ENCODE peak calls at places on chromosomes 13 and 19, in eight cellular contexts. Z is aorta, K is upper lobe of right lung, E is fibroblast of lung, B is heart right ventricle, Q is neuronal stem cell, T is left ventricle myocardium inferior, A is astrocyte. V is an unnamed sample. For H3K36me3, the result is how much of the 10 kb centered on the place peaks cover.

GRCh38 chr13:114077121-114077937 is 55.1 kb downstream of the RASA3 start:
- DNase-seq in Z (no peak), K (peak), E (no peak), B (no peak), Q (no peak), T (no peak), A (no peak), V (peak)

GRCh38 chr19:3275583-3276340 is 51.3 kb downstream of the CELF5 start:
- DNase-seq in Z (peak), K (peak), E (peak), B (peak), Q (peak), T (peak), A (peak), V (peak)

GRCh38 chr13:39197645-39198007 is 159.4 kb downstream of the NHLRC3 start:
- DNase-seq in Z (no peak), K (no peak), E (no peak), B (no peak), Q (no peak), T (no peak), A (no peak), V (no peak)

GRCh38 chr19:16571689-16572331 is 405 bp downstream of the SLC35E1 start:
- DNase-seq in Z (no peak), K (no peak), E (peak), B (no peak), Q (peak), T (no peak), A (no peak), V (peak)

GRCh38 chr13:28622286-28622685 is 36.6 kb upstream of the POMP start:
- DNase-seq in Z (no peak), K (peak), E (no peak), B (peak), Q (no peak), T (peak), A (no peak), V (no peak)

GRCh38 chr19:44747739-44748425 is 626 bp upstream of the BCL3 start:
- DNase-seq in Z (peak), K (peak), E (peak), B (peak), Q (no peak), T (peak), A (peak), V (peak)

GRCh38 chr19:21439372-21439771 is 42.4 kb downstream of the ZNF493 start:
- DNase-seq in Z (no peak), K (no peak), E (no peak), B (no peak), Q (no peak), T (no peak), A (no peak), V (no peak)

GRCh38 chr19:45682908-45683307 is 8.8 kb downstream of the SNRPD2 start:
- DNase-seq in Z (no peak), K (no peak), E (no peak), B (no peak), Q (no peak), T (no peak), A (no peak), V (no peak)

GRCh38 chr13:30465541-30466357 is at the start of gene HMGB1:
- DNase-seq in Z (peak), K (peak), E (peak), B (peak), Q (peak), T (peak), A (peak), V (peak)

GRCh38 chr13:33232883-33233282 is 52.7 kb downstream of the STARD13 start:
- DNase-seq in Z (no peak), K (no peak), E (no peak), B (no peak), Q (no peak), T (no peak), A (no peak), V (no peak)

GRCh38 chr13:36454962-36455361 is 22.7 kb downstream of the CCNA1 start:
- DNase-seq in Z (no peak), K (no peak), E (no peak), B (no peak), Q (no peak), T (no peak), A (no peak), V (no peak)

GRCh38 chr19:48386981-48387380 is 4.4 kb downstream of the KDELR1 start:
- DNase-seq in Z (no peak), K (no peak), E (no peak), B (no peak), Q (no peak), T (no peak), A (no peak), V (no peak)
- H3K36me3 ChIP-seq in Z (under half), K (half or more), E (under half), B (under half), Q (under half), T (half or more), A (under half), V (under half)

GRCh38 chr13:46297338-46297737 is 85.6 kb downstream of the LRRC63 start:
- DNase-seq in Z (no peak), K (no peak), E (peak), B (no peak), Q (no peak), T (no peak), A (peak), V (no peak)
- H3K27ac ChIP-seq in Z (no peak), K (peak), E (peak), B (no peak), Q (no peak), T (no peak), A (peak), V (no peak)

GRCh38 chr19:18167975-18168645 is 5.5 kb upstream of the IFI30 start:
- DNase-seq in Z (no peak), K (peak), E (no peak), B (no peak), Q (no peak), T (peak), A (no peak), V (no peak)

GRCh38 chr19:18167011-18167410 is 6.6 kb upstream of the IFI30 start:
- DNase-seq in Z (no peak), K (no peak), E (no peak), B (no peak), Q (no peak), T (no peak), A (no peak), V (no peak)

GRCh38 chr19:18164072-18164471 is 9.5 kb upstream of the IFI30 start:
- DNase-seq in Z (no peak), K (no peak), E (no peak), B (no peak), Q (no peak), T (no peak), A (no peak), V (no peak)

GRCh38 chr19:18168673-18169381 is 4.8 kb upstream of the IFI30 start:
- DNase-seq in Z (no peak), K (no peak), E (no peak), B (no peak), Q (no peak), T (no peak), A (no peak), V (no peak)

GRCh38 chr19:18165794-18166544 is 7.6 kb upstream of the IFI30 start:
- DNase-seq in Z (no peak), K (no peak), E (no peak), B (no peak), Q (no peak), T (no peak), A (no peak), V (no peak)
- H3K36me3 ChIP-seq in Z (under half), K (half or more), E (under half), B (under half), Q (under half), T (half or more), A (under half), V (under half)

DNA sequence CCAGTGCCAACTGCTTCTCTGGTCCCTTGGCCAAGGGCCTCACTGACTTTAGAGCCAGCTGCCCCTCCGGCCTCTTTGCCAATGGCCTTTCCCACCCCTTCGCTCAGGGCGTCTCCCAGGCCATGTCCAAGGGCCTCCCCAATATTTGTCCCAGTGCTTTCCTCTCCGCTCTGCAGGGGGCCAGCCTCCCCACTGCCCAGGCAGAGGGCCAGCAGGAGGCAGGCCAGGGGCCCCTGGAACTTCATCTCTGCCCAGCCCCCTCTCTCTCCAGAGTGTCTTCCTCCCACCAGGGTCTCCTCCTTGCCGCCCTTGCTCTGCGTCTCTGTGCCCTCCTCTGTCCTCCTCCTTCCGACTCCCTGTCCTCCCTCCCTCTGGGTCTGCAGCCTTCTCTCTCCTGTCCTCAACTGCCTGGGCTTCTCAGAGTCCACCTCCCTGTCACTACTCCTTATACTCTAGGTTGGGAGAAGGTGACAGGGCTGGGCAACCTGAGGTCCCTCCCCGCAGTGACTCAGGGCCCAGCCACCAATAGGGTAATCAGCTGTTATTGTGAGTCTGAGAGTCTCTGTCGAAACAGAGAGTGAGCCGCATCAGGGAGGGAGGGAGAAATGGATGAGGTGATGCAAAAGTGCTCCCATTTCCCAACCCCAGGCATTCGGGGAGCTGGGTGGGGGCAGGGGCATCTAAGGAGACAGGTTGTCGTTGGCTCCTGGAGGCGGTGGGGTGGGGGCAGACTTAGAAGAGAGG is at the start of gene DMKN:
- DNase-seq in Z (no peak), K (no peak), E (peak), B (no peak), Q (no peak), T (no peak), A (no peak), V (no peak)
- H3K27ac ChIP-seq in Z (no peak), K (no peak), E (no peak), B (no peak), Q (no peak), T (no peak), A (no peak), V (no peak)

DNA sequence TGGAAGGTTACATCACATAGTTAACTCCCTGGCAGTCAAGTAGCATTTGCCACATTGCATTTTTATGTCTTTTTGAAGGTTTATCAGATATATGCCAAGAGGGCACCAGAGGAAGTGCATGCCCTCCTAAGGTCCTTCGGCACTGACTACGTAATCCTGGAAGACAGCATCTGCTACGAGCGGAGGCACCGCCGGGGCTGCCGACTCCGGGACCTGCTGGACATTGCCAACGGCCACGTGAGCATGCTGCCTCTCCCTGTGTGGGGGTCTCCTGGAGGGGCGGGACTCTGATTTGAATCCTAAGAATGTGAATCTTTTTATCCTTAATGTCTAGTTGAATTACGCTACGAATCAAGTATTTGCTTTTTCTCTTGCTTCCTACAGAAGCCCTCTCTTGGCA is 74.8 kb downstream of the DPY19L3 start:
- DNase-seq in Z (no peak), K (no peak), E (no peak), B (no peak), Q (no peak), T (no peak), A (no peak), V (no peak)
- H3K36me3 ChIP-seq in Z (under half), K (half or more), E (under half), B (under half), Q (under half), T (half or more), A (under half), V (under half)

V was measured in kidney.